ENCODE peak calls at places on chromosomes 2 and 18, in seven cellular contexts. Q is GM20000, T is mammary epithelial cell, M is heart left ventricle, J is nephron progenitor cell, X is cardiac fibroblast, H is hepatocyte. C is an unnamed sample.

GRCh38 chr2:39739386-39739785 is 39.7 kb downstream of the THUMPD2 start:
- DNase-seq in Q (no peak), T (no peak), M (no peak), J (no peak), X (no peak), H (no peak), C (no peak)

GRCh38 chr2:220014961-220015360 is 387.5 kb downstream of the SLC4A3 start:
- DNase-seq in Q (no peak), T (no peak), M (no peak), J (no peak), X (no peak), H (no peak), C (no peak)

GRCh38 chr2:234676859-234677450 is 180.1 kb upstream of the ARL4C start:
- DNase-seq in Q (no peak), T (no peak), M (no peak), J (no peak), X (no peak), H (no peak), C (no peak)

GRCh38 chr2:134320930-134321329 is 67.1 kb downstream of the MGAT5 start:
- DNase-seq in Q (no peak), T (no peak), M (no peak), J (no peak), X (no peak), H (no peak), C (no peak)

GRCh38 chr2:142218471-142218870 is 87.7 kb upstream of the LRP1B start:
- DNase-seq in Q (no peak), T (peak), M (no peak), J (no peak), X (no peak), H (no peak), C (no peak)

GRCh38 chr18:79930020-79930642 is 21.3 kb downstream of the SLC66A2 start:
- DNase-seq in Q (no peak), T (no peak), M (no peak), J (no peak), X (no peak), H (no peak), C (no peak)

GRCh38 chr18:48997985-48998831 is 47.4 kb upstream of the SMAD7 start:
- DNase-seq in Q (no peak), T (peak), M (peak), J (peak), X (peak), H (peak), C (peak)

GRCh38 chr2:45860136-45861106 is 208.9 kb downstream of the PRKCE start:
- DNase-seq in Q (no peak), T (peak), M (peak), J (peak), X (peak), H (peak), C (peak)

GRCh38 chr18:30415903-30416302 is 626.6 kb downstream of the DSC3 start:
- DNase-seq in Q (no peak), T (no peak), M (no peak), J (no peak), X (no peak), H (no peak), C (no peak)

GRCh38 chr18:13424377-13424776 is 205.8 kb downstream of the LDLRAD4 start:
- DNase-seq in Q (no peak), T (no peak), M (no peak), J (no peak), X (no peak), H (no peak), C (no peak)

GRCh38 chr18:77086034-77086433 is 46.5 kb downstream of the MBP start:
- DNase-seq in Q (no peak), T (peak), M (no peak), J (no peak), X (peak), H (no peak), C (peak)

GRCh38 chr2:40369619-40370397 is 82.1 kb downstream of the SLC8A1 start:
- DNase-seq in Q (no peak), T (peak), M (no peak), J (no peak), X (peak), H (no peak), C (peak)

GRCh38 chr2:140808816-140809215 is 1322.0 kb downstream of the LRP1B start:
- DNase-seq in Q (no peak), T (no peak), M (no peak), J (no peak), X (no peak), H (no peak), C (no peak)

GRCh38 chr2:14401838-14402237 is 230.7 kb upstream of the LRATD1 start:
- DNase-seq in Q (no peak), T (no peak), M (no peak), J (peak), X (no peak), H (peak), C (no peak)

GRCh38 chr18:69586581-69586980 is 185.9 kb downstream of the DOK6 start:
- DNase-seq in Q (no peak), T (no peak), M (no peak), J (peak), X (no peak), H (no peak), C (no peak)

GRCh38 chr18:69585696-69586095 is 185.0 kb downstream of the DOK6 start:
- DNase-seq in Q (no peak), T (no peak), M (no peak), J (no peak), X (no peak), H (no peak), C (no peak)

GRCh38 chr18:69584429-69584828 is 183.7 kb downstream of the DOK6 start:
- DNase-seq in Q (no peak), T (no peak), M (no peak), J (no peak), X (no peak), H (no peak), C (no peak)

GRCh38 chr18:69590150-69590549 is 189.5 kb downstream of the DOK6 start:
- DNase-seq in Q (no peak), T (peak), M (no peak), J (no peak), X (peak), H (no peak), C (no peak)

DNA sequence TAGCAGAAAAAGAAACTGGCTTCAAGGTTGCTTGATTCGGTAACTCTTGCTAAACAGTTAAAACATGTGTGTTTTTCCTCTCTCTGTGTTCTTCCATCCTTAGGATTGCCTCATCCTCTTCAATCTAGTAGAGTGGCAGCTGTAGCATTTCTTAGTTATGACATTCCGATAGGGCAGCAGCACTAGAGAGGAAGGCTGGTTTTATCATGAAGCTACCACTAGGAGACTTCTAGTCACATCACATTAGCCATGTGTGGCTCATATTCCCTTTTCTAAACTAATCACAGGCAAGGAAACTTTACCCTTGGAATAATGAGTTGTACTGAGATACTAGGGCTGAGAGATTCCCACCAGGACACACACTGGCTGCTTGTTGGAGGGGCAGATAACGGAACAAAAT is 187.6 kb downstream of the DOK6 start:
- DNase-seq in Q (no peak), T (no peak), M (no peak), J (no peak), X (peak), H (no peak), C (no peak)
- TF ChIP-seq CTCF in Q (no peak), T (no peak), M (no peak), J (no peak), X (no peak), H (no peak), C (no peak)

GRCh38 chr2:200051621-200051945 is 96.2 kb downstream of the MAIP1 start:
- DNase-seq in Q (no peak), T (no peak), M (no peak), J (no peak), X (no peak), H (no peak), C (no peak)

GRCh38 chr2:200050921-200051620 is 95.7 kb downstream of the MAIP1 start:
- DNase-seq in Q (no peak), T (no peak), M (no peak), J (no peak), X (no peak), H (no peak), C (no peak)

GRCh38 chr2:200056105-200056504 is 100.7 kb downstream of the MAIP1 start:
- DNase-seq in Q (no peak), T (no peak), M (no peak), J (no peak), X (peak), H (no peak), C (no peak)

GRCh38 chr2:200052627-200053026 is 97.2 kb downstream of the MAIP1 start:
- DNase-seq in Q (no peak), T (no peak), M (no peak), J (no peak), X (no peak), H (no peak), C (no peak)

GRCh38 chr2:200054681-200055468 is 99.5 kb downstream of the MAIP1 start:
- DNase-seq in Q (no peak), T (no peak), M (no peak), J (peak), X (no peak), H (no peak), C (no peak)
- TF ChIP-seq CTCF in Q (no peak), T (peak), M (no peak), J (peak), X (peak), H (peak), C (peak)

GRCh38 chr2:56565143-56565542 is 381.4 kb downstream of the CCDC85A start:
- DNase-seq in Q (no peak), T (no peak), M (no peak), J (no peak), X (no peak), H (no peak), C (peak)
- TF ChIP-seq CTCF in Q (no peak), T (no peak), M (no peak), J (no peak), X (no peak), H (no peak), C (no peak)

GRCh38 chr2:65354773-65355172 is 77.6 kb downstream of the SPRED2 start:
- DNase-seq in Q (no peak), T (peak), M (no peak), J (no peak), X (no peak), H (no peak), C (no peak)

GRCh38 chr2:65351234-65351947 is 81.0 kb downstream of the SPRED2 start:
- DNase-seq in Q (no peak), T (no peak), M (peak), J (no peak), X (peak), H (peak), C (no peak)

GRCh38 chr2:65353927-65354326 is 78.5 kb downstream of the SPRED2 start:
- DNase-seq in Q (no peak), T (no peak), M (no peak), J (no peak), X (no peak), H (no peak), C (no peak)

GRCh38 chr2:65351948-65352595 is 80.3 kb downstream of the SPRED2 start:
- DNase-seq in Q (no peak), T (no peak), M (no peak), J (no peak), X (no peak), H (no peak), C (no peak)

DNA sequence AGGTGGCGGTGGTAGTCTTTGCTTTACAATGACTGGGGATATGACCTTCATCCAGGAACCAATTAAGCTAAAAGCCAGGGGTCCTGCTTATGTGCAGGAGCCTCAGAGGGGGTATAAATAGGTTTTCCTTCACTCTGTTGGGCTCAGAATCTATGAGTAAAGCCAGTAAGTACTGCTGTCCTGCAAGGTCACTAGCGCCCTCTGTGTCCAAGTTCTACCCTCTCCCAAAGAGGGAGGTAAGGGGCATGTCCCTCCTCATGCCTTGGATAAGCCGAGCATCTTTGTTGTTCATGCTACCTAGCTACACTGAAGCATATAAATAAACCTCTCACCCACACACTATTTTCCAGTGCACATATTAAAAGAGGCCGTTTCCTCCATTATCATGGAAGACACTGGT is 79.4 kb downstream of the SPRED2 start:
- DNase-seq in Q (no peak), T (no peak), M (no peak), J (no peak), X (no peak), H (no peak), C (no peak)
- TF ChIP-seq CTCF in Q (no peak), T (no peak), M (no peak), J (no peak), X (no peak), H (no peak), C (peak)

DNA sequence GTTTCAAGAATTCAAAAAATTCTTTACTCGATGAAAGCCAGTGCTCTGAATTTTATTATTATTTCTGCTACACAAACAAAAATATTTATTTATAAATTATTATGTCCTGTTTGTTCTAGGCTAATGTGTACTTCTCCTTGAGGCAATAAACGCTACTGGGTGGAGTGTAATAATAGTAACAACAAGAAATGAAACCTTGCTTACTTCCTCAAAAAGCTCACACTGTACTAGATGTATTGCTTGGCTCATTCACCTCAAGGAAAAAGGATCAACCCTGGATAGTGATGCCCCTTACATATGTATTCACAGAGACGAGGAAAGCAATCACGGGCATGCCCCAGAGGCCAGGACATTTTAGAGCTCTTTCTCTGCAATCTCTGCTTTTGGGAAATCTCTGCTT is 685.6 kb upstream of the NXPH2 start:
- DNase-seq in Q (no peak), T (no peak), M (no peak), J (no peak), X (no peak), H (no peak), C (no peak)
- TF ChIP-seq CTCF in Q (no peak), T (no peak), M (no peak), J (no peak), X (no peak), H (no peak), C (no peak)

GRCh38 chr2:114113527-114113926 is 223.6 kb downstream of the ACTR3 start:
- DNase-seq in Q (no peak), T (no peak), M (no peak), J (no peak), X (no peak), H (no peak), C (no peak)
- TF ChIP-seq CTCF in Q (no peak), T (no peak), M (no peak), J (no peak), X (no peak), H (no peak), C (no peak)

DNA sequence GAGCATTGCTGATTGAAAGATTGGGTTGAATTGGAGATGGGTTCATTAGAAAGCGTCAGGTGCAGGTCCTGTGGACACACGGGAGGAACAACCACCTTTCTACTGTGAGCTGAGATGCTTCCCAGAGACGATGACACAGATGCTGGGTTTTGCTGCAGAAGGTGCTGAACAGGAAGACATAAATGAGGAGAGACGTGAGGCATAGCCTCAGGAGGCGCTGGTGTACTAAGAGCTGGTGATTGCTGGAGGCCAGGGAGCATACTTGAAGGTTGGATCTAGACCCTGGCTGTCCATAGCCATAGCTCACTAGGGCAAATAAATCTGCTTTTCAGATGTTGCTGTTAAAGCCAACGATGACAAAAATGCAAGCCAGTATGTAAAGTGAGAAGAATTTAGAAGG is 153.6 kb downstream of the SOX11 start:
- DNase-seq in Q (no peak), T (no peak), M (no peak), J (no peak), X (no peak), H (no peak), C (no peak)
- TF ChIP-seq CTCF in Q (no peak), T (no peak), M (no peak), J (no peak), X (no peak), H (no peak), C (no peak)

GRCh38 chr18:78659748-78660147 is 319.9 kb upstream of the SALL3 start:
- DNase-seq in Q (no peak), T (no peak), M (no peak), J (peak), X (no peak), H (peak), C (no peak)
- TF ChIP-seq CTCF in Q (no peak), T (no peak), M (peak), J (peak), X (no peak), H (peak), C (peak)

GRCh38 chr2:131674174-131674507 is 146.5 kb downstream of the CCDC74A start:
- DNase-seq in Q (no peak), T (no peak), M (no peak), J (no peak), X (no peak), H (no peak), C (no peak)
- TF ChIP-seq CTCF in Q (no peak), T (no peak), M (peak), J (no peak), X (no peak), H (no peak), C (no peak)

GRCh38 chr18:51029694-51030536 is at the start of gene SMAD4:
- DNase-seq in Q (peak), T (peak), M (peak), J (peak), X (peak), H (peak), C (peak)
- TF ChIP-seq CTCF in Q (no peak), T (no peak), M (peak), J (no peak), X (no peak), H (no peak), C (no peak)